ENCODE peak calls at places on chromosomes 1 and 21, in nine cellular contexts. L is HCT116; T is EH; N is NCI-H1105 treated with DMSO at 0.1 percent for 48 hours; J is SK-N-DZ; C is T follicular helper cell; A is endothelial cell; W is stimulated activated CD4-positive, alpha-beta T cell treated with anti-CD3 and anti-CD28 coated beads, Interleukin-2, amount 100 ng/mL, for 48 hours; O is HS-27A. P is an unnamed sample.

GRCh38 chr1:80582980-80583379 is 1217.8 kb upstream of the ADGRL2 start:
- DNase-seq in T (no peak), J (no peak), N (no peak), L (no peak), W (no peak), O (no peak), A (no peak), C (no peak), P (no peak)

GRCh38 chr1:236173174-236173767 is 30.9 kb downstream of the GPR137B start:
- DNase-seq in W (no peak), N (no peak), C (no peak), O (no peak), L (no peak), A (no peak), T (no peak), J (no peak), P (no peak)

GRCh38 chr1:180382326-180383115 is 119.9 kb downstream of the ACBD6 start:
- DNase-seq in C (no peak), L (no peak), T (peak), A (no peak), J (no peak), W (no peak), N (no peak), O (no peak), P (no peak)

GRCh38 chr1:33972676-33973395 is 109.0 kb downstream of the HMGB4 start:
- DNase-seq in C (no peak), A (no peak), N (no peak), T (peak), L (no peak), W (no peak), J (no peak), O (no peak), P (no peak)

GRCh38 chr1:231734417-231734816 is 107.8 kb downstream of the DISC1 start:
- DNase-seq in J (no peak), N (no peak), T (no peak), O (no peak), C (no peak), A (no peak), W (no peak), L (no peak), P (no peak)

GRCh38 chr1:221117548-221117951 is 238.3 kb downstream of the HLX start:
- DNase-seq in J (peak), L (no peak), O (no peak), W (no peak), C (no peak), A (no peak), N (peak), T (peak), P (no peak)

GRCh38 chr1:33036051-33036525 is 595 bp downstream of the AK2 start:
- DNase-seq in L (no peak), T (peak), A (no peak), O (peak), C (no peak), N (no peak), W (no peak), J (peak), P (no peak)

GRCh38 chr21:45363921-45364463 is 41.0 kb upstream of the COL18A1 start:
- DNase-seq in O (peak), C (no peak), T (peak), L (peak), N (no peak), W (peak), A (no peak), J (no peak), P (peak)

GRCh38 chr1:211870156-211870555 is 39.6 kb upstream of the LPGAT1 start:
- DNase-seq in N (no peak), W (no peak), J (no peak), A (no peak), O (no peak), L (no peak), C (no peak), T (peak), P (no peak)

GRCh38 chr1:162882248-162882666 is 21.3 kb upstream of the CCDC190 start:
- DNase-seq in T (peak), L (no peak), A (no peak), N (no peak), C (no peak), O (no peak), W (no peak), J (peak), P (no peak)

GRCh38 chr1:236685917-236686814 is at the start of gene ACTN2:
- DNase-seq in L (no peak), J (peak), O (no peak), T (peak), C (peak), N (peak), W (peak), A (peak), P (peak)

GRCh38 chr1:162019006-162019405 is 4.7 kb downstream of the OLFML2B start:
- DNase-seq in C (no peak), A (no peak), N (peak), J (no peak), T (peak), L (no peak), O (no peak), W (no peak), P (no peak)

GRCh38 chr1:245591346-245592082 is 436.7 kb downstream of the KIF26B start:
- DNase-seq in W (no peak), N (no peak), T (no peak), L (no peak), C (no peak), J (no peak), A (no peak), O (no peak), P (no peak)

GRCh38 chr21:28018741-28019669 is 973.7 kb downstream of the LTN1 start:
- DNase-seq in L (no peak), C (no peak), T (peak), A (no peak), J (no peak), N (no peak), O (no peak), W (no peak), P (peak)

GRCh38 chr21:41957991-41958766 is 4.4 kb upstream of the C2CD2 start:
- DNase-seq in O (peak), A (no peak), L (peak), J (no peak), T (peak), N (peak), C (no peak), W (no peak), P (no peak)

GRCh38 chr1:228691926-228692325 is 43.4 kb upstream of the RHOU start:
- DNase-seq in J (peak), N (peak), L (peak), C (no peak), W (no peak), T (peak), O (no peak), A (peak), P (peak)

P was measured in NCI-H460.